ENCODE peak calls at places on chromosomes 7 and 10, in nine cellular contexts. B, D, S, G, P, J, I, H and L are unnamed samples.
A peak's percentile ranks its signal among the peaks of the same experiment; 100 is the strongest.

GRCh38 chr7:149330914-149331567 is 69.0 kb downstream of the ZNF783 start:
- DNase-seq in B (no peak), D (no peak), S (no peak), G (no peak), P (no peak), J (no peak), I (no peak), H (no peak), L (no peak)

GRCh38 chr10:49008056-49008455 is 68.4 kb upstream of the LRRC18 start:
- DNase-seq in B (no peak), D (no peak), S (no peak), G (no peak), P (no peak), J (no peak), I (no peak), H (no peak), L (no peak)

GRCh38 chr10:79055100-79055782 is 13.5 kb upstream of the ZMIZ1 start:
- DNase-seq in B (no peak), D (no peak), S (no peak), G (no peak), P (no peak), J (no peak), I (no peak), H (peak; percentile 35), L (no peak)

GRCh38 chr7:54469740-54470139 is 72.4 kb upstream of the VSTM2A start:
- DNase-seq in B (no peak), D (no peak), S (no peak), G (no peak), P (no peak), J (no peak), I (no peak), H (no peak), L (no peak)

GRCh38 chr7:137626469-137627067 is 220.2 kb downstream of the DGKI start:
- DNase-seq in B (peak; percentile 83), D (peak; percentile 61), S (peak; percentile 73), G (peak; percentile 52), P (no peak), J (no peak), I (peak; percentile 1), H (no peak), L (no peak)

GRCh38 chr10:83685458-83685857 is 453.9 kb upstream of the GHITM start:
- DNase-seq in B (no peak), D (no peak), S (no peak), G (no peak), P (no peak), J (no peak), I (no peak), H (no peak), L (no peak)

GRCh38 chr10:132646443-132647097 is 109.0 kb downstream of the INPP5A start:
- DNase-seq in B (no peak), D (peak; percentile 50), S (no peak), G (no peak), P (no peak), J (no peak), I (no peak), H (peak; percentile 51), L (no peak)

GRCh38 chr7:29189743-29190201 is 4.8 kb upstream of the CHN2 start:
- DNase-seq in B (peak; percentile 98), D (peak; percentile 88), S (peak; percentile 52), G (no peak), P (peak; percentile 43), J (no peak), I (no peak), H (peak; percentile 67), L (peak; percentile 51)

GRCh38 chr7:104156842-104157277 is 51.0 kb downstream of the ORC5 start:
- DNase-seq in B (peak; percentile 65), D (no peak), S (peak; percentile 56), G (peak; percentile 57), P (no peak), J (no peak), I (no peak), H (no peak), L (no peak)

GRCh38 chr7:27130540-27131389 is at the start of gene HOXA4:
- DNase-seq in B (peak; percentile 89), D (peak; percentile 81), S (peak; percentile 98), G (peak; percentile 83), P (peak; percentile 73), J (peak; percentile 18), I (peak; percentile 14), H (peak; percentile 97), L (no peak)
- H3K27ac ChIP-seq in B (no peak within 1 kb of the TSS), D (no peak within 1 kb of the TSS), S (peak within 1 kb of the TSS; percentile 70), G (peak within 1 kb of the TSS; percentile 77), P (peak within 1 kb of the TSS; percentile 47), J (no peak within 1 kb of the TSS), I (no peak within 1 kb of the TSS), H (peak within 1 kb of the TSS; percentile 94), L (no peak within 1 kb of the TSS)

GRCh38 chr10:35136263-35136815 is 9.7 kb downstream of the CREM start:
- DNase-seq in B (no peak), D (no peak), S (no peak), G (no peak), P (no peak), J (no peak), I (no peak), H (no peak), L (no peak)
- H3K27ac ChIP-seq in B (no peak overlapping the region), D (no peak overlapping the region), S (no peak overlapping the region), G (no peak overlapping the region), P (no peak overlapping the region), J (peak overlapping the region; percentile 32), I (no peak overlapping the region), H (no peak overlapping the region), L (no peak overlapping the region)

DNA sequence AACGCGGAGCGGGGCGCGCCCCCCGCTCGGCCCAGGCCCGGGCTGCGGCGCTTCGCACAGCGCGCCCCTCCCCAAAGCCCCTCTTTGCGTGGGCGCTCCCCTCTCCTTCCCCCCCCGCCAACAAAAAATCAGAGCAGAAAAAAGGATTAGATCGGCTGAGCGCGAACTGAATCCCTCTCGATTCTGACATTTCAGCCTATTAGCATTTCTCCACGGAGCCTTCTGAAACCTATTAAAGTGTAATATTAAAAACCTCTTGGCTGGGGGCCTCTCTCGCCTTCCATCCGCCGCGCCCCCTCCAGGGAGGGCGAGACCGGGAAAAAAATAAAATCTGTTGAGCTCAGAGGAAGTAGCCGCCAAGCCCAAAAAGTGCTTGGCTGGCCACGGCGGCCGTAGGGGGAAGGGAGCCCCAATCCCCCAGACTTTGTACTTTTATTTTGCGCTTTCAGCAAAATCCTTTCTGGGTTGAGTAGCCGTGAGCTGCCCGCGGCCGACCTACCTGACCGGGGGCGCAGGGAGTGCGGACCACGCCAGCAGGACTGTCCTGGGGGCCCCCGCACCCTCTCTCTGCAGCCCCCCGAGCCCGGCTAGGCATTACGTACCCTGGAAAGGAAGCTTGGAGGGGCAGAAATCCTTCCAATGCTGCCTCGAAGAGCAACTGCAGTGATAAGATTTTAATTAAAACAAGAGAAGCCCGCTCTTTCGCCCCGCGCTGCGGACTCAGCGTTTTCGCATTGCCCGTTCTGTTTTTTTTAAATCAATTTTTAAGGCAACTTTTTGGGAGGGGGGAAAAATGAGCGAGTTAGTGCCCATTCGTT is 1.3 kb upstream of the TNRC18 start:
- DNase-seq in B (peak; percentile 46), D (peak; percentile 70), S (peak; percentile 76), G (peak; percentile 33), P (no peak), J (no peak), I (no peak), H (peak; percentile 79), L (peak; percentile 63)
- H3K27ac ChIP-seq in B (peak overlapping the region; percentile 85), D (peak overlapping the region; percentile 96), S (peak overlapping the region; percentile 98), G (peak overlapping the region; percentile 99), P (no peak overlapping the region), J (no peak overlapping the region), I (peak overlapping the region; percentile 100), H (peak overlapping the region; percentile 100), L (peak overlapping the region; percentile 99)

DNA sequence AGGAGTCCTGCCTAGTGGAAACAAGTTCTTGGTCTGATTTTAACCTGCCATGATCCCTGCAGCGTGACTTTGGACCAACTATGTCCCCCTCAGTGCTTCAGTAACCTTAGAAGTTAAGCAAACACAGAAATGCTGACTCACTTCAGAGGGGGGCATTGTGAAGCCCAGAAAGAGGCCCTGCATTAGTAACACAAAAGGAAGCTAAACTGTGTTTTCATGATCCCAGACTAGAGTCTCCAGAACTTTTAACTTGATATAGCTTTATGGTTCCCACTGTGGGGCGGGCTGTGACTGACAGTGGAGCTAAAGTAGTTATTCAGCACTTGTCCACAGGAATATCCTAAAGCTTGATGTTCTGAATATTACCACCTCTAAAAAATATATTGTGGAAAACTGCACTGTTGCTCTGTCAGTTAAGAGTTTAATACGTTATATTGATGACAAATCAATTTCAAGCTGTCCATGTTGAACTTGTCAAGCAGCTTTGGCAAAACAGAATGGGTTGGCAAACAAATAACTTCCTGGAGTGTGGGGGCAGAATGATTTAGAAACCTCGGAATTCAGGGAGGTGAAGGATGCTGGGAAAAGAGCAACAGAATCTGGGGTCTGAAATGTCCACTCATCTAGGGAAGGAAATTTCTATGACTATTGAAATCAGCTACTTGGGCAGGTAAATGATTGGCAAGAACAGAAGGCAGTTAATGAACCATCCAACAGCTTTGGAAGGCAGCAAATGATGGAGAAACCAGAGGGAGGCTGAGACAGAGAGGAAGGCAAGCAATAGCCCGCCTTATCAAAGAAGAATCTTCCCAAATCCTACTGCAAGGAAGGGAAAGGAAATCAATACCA is 95.2 kb upstream of the PALS2 start:
- DNase-seq in B (peak; percentile 85), D (no peak), S (peak; percentile 88), G (peak; percentile 90), P (no peak), J (no peak), I (no peak), H (no peak), L (no peak)
- H3K27ac ChIP-seq in B (peak overlapping the region; percentile 20), D (peak overlapping the region; percentile 30), S (peak overlapping the region; percentile 55), G (peak overlapping the region; percentile 91), P (no peak overlapping the region), J (no peak overlapping the region), I (no peak overlapping the region), H (peak overlapping the region; percentile 61), L (no peak overlapping the region)

GRCh38 chr10:112783653-112784426 is 166.2 kb upstream of the TCF7L2 start:
- DNase-seq in B (no peak), D (no peak), S (peak; percentile 32), G (no peak), P (no peak), J (no peak), I (no peak), H (no peak), L (no peak)
- H3K27ac ChIP-seq in B (no peak overlapping the region), D (no peak overlapping the region), S (no peak overlapping the region), G (no peak overlapping the region), P (no peak overlapping the region), J (no peak overlapping the region), I (no peak overlapping the region), H (no peak overlapping the region), L (no peak overlapping the region)

DNA sequence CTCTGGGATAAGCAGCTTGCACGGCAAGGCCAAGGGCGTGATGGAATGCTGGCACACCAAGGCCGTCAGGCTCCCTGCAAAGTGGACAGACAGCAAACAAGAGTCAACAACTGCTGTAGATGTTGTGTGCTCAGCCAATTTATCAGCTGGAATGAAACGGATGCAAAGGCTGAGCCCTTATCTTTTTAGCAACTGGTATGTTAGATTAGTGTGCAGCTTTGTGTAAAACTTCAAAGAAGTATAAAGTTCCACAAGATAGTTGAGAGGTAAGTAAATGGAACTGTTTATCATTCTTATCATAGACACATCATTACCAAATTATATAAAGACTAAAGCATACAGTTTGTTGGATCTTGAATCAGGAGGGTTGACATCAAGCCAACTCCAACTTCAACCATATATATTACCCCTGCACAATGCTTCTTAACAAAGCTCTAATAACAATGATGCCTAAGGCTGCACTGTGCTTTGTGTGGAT is 289.0 kb downstream of the TNS3 start:
- DNase-seq in B (no peak), D (no peak), S (no peak), G (peak; percentile 51), P (no peak), J (no peak), I (no peak), H (no peak), L (no peak)
- H3K27ac ChIP-seq in B (no peak overlapping the region), D (no peak overlapping the region), S (peak overlapping the region; percentile 88), G (peak overlapping the region; percentile 31), P (no peak overlapping the region), J (no peak overlapping the region), I (no peak overlapping the region), H (peak overlapping the region; percentile 85), L (no peak overlapping the region)